ENCODE peak calls at places on chromosomes 7 and 10, in seven cellular contexts. Q is aorta; P is CD8-positive, alpha-beta T cell; E is right cardiac atrium; B is body of pancreas; Z is heart right ventricle; S is thoracic aorta. U is an unnamed sample.

GRCh38 chr7:157502701-157503111 is 165.9 kb downstream of the DNAJB6 start:
- ATAC-seq in S (no peak), Z (peak; percentile 55), P (peak; percentile 95), E (peak; percentile 60), Q (peak; percentile 19), B (no peak), U (peak; percentile 36)

GRCh38 chr7:156725982-156726381 is 85.4 kb downstream of the RNF32 start:
- ATAC-seq in Q (no peak), B (no peak), P (no peak), E (no peak), S (no peak), Z (no peak), U (no peak)

GRCh38 chr7:14385074-14385473 is 395.6 kb upstream of the ETV1 start:
- ATAC-seq in Z (no peak), S (no peak), B (no peak), Q (no peak), E (no peak), P (no peak), U (no peak)

GRCh38 chr10:72353963-72354355 is 760 bp downstream of the DNAJB12 start:
- ATAC-seq in P (no peak), Z (peak; percentile 42), B (peak; percentile 2), E (peak; percentile 26), Q (peak; percentile 36), S (no peak), U (peak; percentile 13)

GRCh38 chr10:132187421-132188138 is 832 bp downstream of the DPYSL4 start:
- ATAC-seq in Q (no peak), E (peak; percentile 10), S (no peak), B (no peak), Z (peak; percentile 4), P (no peak), U (no peak)

GRCh38 chr7:117837841-117838240 is 35.4 kb downstream of the CTTNBP2 start:
- ATAC-seq in B (no peak), Z (no peak), P (no peak), S (no peak), Q (no peak), E (no peak), U (no peak)

GRCh38 chr7:12851142-12851541 is 163.7 kb downstream of the ARL4A start:
- ATAC-seq in P (no peak), B (no peak), S (no peak), Q (no peak), E (no peak), Z (no peak), U (no peak)

GRCh38 chr10:92891885-92892705 is 43.8 kb downstream of the EXOC6 start:
- ATAC-seq in B (peak; percentile 59), P (no peak), Z (peak; percentile 44), Q (no peak), S (no peak), E (peak; percentile 48), U (peak; percentile 68)

GRCh38 chr7:32559480-32559879 is 64.2 kb downstream of the AVL9 start:
- ATAC-seq in Z (no peak), Q (no peak), P (no peak), S (no peak), E (no peak), B (no peak), U (no peak)

GRCh38 chr10:33132626-33133025 is 174.6 kb upstream of the ITGB1 start:
- ATAC-seq in B (no peak), P (no peak), Q (no peak), E (no peak), S (no peak), Z (no peak), U (no peak)

GRCh38 chr10:76297787-76298281 is 866.4 kb downstream of the LRMDA start:
- ATAC-seq in S (no peak), P (no peak), Z (no peak), E (no peak), Q (no peak), B (peak; percentile 15), U (no peak)

DNA sequence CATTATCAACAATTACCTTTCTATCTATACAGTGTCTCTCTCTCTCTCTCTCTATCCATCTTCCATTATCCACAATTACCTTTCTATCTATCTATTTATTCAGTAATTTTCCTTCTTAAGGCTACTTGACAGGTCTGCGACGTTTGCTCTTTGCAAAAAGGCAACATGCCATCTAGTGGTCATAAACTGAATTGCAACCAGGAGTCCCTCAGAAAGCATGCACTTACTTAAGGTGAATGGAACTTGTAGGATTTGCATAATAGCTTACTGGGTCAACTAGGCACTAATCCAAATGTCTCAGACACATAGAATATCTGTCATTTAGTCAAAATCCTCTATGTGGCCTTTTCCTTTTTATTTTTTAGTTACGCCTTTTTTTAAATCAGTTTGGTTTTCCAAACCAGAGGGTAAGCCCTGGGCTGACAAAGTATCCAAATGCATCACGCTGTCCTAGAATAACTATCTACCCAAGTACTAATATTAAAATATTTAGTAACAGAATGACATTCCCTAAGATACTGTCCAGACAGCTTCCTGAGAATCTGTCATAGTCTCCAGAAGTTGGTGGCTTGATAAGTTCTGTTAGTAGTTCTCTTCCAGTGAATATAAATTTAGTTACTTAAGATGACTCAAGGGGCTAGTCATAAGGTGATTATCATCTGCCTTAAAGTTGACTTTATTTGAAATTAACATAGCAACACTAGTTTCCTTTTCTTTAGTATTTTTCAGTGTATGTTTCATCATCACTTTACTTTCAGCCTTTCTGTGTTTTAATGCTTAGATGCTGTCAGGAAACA is 208.3 kb downstream of the PPP1R3A start:
- ATAC-seq in B (peak; percentile 83), Q (peak; percentile 63), S (peak; percentile 61), P (peak; percentile 65), E (peak; percentile 38), Z (no peak), U (no peak)
- H3K4me1 ChIP-seq in B (no peaks in the 10 kb centered on the region), Q (no peaks in the 10 kb centered on the region), S (no peaks in the 10 kb centered on the region), P (no peaks in the 10 kb centered on the region), E (no peaks in the 10 kb centered on the region), Z (no peaks in the 10 kb centered on the region), U (no peaks in the 10 kb centered on the region)

GRCh38 chr10:80493482-80494021 is 39.4 kb downstream of the TSPAN14 start:
- ATAC-seq in B (no peak), P (peak; percentile 66), Q (peak; percentile 51), Z (no peak), S (peak; percentile 37), E (peak; percentile 23), U (no peak)
- H3K4me1 ChIP-seq in B (peaks cover 61% of the 10 kb centered on the region), P (peaks cover 98% of the 10 kb centered on the region), Q (peaks cover 4% of the 10 kb centered on the region), Z (peaks cover 66% of the 10 kb centered on the region), S (peaks cover 25% of the 10 kb centered on the region), E (peaks cover 27% of the 10 kb centered on the region), U (peaks cover 10% of the 10 kb centered on the region)

DNA sequence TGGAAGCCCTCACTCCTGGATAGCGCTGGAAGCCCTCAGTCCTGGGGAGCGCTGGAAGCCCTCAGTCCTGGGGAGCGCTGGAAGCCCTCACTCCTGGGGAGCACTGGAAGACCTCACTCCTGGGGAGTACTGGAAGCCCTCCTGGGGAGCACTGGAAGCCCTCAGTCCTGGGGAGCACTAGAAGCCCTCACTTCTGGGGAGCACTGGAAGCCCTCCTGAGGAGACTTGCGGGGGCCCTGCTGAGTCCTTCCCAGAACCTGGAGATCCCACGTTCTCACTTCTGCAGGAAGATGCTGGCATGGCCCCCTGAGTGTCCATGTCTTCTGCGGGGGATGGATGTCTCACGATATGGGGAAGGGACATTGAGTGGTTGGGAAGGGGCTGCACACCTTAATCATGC is 267.1 kb downstream of the TCERG1L start:
- ATAC-seq in E (no peak), Z (no peak), Q (no peak), S (no peak), P (no peak), B (no peak), U (no peak)
- H3K4me1 ChIP-seq in E (no peaks in the 10 kb centered on the region), Z (no peaks in the 10 kb centered on the region), Q (no peaks in the 10 kb centered on the region), S (no peaks in the 10 kb centered on the region), P (no peaks in the 10 kb centered on the region), B (no peaks in the 10 kb centered on the region), U (no peaks in the 10 kb centered on the region)

GRCh38 chr7:2106506-2106905 is 126.2 kb downstream of the MAD1L1 start:
- ATAC-seq in S (no peak), B (no peak), P (no peak), Q (no peak), Z (no peak), E (no peak), U (no peak)

GRCh38 chr7:2106920-2107319 is 125.8 kb downstream of the MAD1L1 start:
- ATAC-seq in Z (peak; percentile 33), S (no peak), E (peak; percentile 10), Q (no peak), P (no peak), B (no peak), U (no peak)

GRCh38 chr7:2108501-2109250 is 124.1 kb downstream of the MAD1L1 start:
- ATAC-seq in Z (no peak), P (no peak), E (no peak), Q (no peak), S (no peak), B (no peak), U (no peak)

GRCh38 chr7:2105917-2106316 is 126.8 kb downstream of the MAD1L1 start:
- ATAC-seq in B (no peak), P (no peak), E (no peak), Q (no peak), Z (no peak), S (no peak), U (no peak)

DNA sequence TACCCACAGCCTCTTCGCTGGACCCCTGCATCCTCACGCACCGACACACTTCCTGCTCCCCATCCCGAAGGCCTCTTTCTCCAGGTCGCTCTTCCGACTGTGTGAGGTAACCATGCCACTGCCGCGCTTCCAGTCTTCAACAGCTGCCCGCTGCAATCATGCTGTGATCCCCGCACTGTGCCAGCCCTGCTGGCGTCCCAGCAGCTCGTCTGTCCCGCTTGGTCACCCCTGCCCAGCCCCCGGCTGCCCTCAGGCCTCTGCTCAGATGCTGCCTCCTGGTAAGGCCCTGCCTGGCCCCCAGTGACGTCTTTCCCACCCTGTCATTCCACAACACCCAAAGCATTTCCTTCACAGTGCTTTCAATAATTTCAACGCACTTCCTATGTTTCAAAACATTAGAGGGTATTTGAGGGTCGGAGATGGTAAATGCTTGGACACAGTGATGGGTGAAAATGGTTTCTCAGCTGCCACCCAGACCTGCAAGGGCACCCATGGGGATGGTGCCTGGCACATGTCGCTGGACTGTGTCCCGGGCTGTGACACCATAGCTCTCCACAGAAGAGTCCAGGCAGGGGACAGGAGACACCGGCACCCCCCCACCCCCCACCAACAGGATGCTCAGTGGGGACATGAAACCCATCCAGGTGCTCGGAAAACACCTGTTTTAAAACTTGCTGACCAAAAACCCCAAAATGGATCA is 125.2 kb downstream of the MAD1L1 start:
- ATAC-seq in S (no peak), B (no peak), Q (no peak), P (no peak), Z (no peak), E (no peak), U (no peak)
- H3K4me1 ChIP-seq in S (peaks cover 3% of the 10 kb centered on the region), B (no peaks in the 10 kb centered on the region), Q (no peaks in the 10 kb centered on the region), P (peaks cover 32% of the 10 kb centered on the region), Z (peaks cover 30% of the 10 kb centered on the region), E (peaks cover 11% of the 10 kb centered on the region), U (no peaks in the 10 kb centered on the region)

DNA sequence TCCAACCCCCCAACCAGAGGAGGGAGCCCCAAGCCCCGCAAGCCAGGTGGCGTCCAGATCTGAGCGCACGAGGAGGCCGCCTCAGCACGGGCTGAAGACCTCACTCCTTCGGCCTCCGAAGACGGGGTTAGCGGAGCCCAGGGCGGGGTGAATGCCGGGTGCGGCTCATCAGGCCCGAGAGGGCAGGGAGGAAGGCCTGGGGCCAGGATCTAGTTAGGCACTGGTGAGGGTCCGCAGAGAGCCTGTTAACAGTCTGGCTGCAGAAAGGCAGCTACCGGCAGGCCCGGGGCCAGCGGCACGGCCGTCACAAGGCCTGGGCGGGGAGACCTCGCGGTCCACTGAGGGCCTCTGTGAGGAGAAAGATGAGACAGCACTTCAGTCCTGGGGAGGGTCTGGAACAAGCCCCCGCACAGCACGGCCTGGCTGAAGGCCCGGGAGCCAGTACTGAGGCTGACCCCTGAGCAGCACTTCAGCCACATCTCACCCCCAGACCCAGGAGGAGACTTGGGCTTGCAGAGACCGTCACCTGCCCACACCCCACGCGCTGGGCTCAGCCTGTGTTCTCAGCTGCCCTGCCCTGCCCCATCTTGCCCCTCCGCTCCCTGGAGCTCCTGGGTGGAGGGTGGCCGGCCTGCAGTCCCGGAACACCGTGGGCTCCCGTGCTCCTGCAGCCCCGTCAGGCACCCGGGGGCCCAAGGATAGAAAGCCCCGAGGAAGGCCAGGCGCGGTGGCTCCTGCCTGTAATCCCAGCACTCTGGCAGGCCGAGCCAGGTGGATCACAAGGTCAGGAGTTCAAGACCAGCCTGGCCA is 193.2 kb downstream of the ELFN1 start:
- ATAC-seq in Q (peak; percentile 9), Z (peak; percentile 7), P (no peak), B (no peak), E (no peak), S (no peak), U (no peak)
- H3K4me1 ChIP-seq in Q (no peaks in the 10 kb centered on the region), Z (no peaks in the 10 kb centered on the region), P (no peaks in the 10 kb centered on the region), B (no peaks in the 10 kb centered on the region), E (no peaks in the 10 kb centered on the region), S (no peaks in the 10 kb centered on the region), U (no peaks in the 10 kb centered on the region)

U was measured in gastroesophageal sphincter.